ENCODE peak calls at places on chromosomes 4 and X, in seven cellular contexts. W is HT1080; M is activated T-cell treated with anti-CD3 and anti-CD28 coated beads for 1 hour; B is DMS53; V is stimulated activated CD4-positive, alpha-beta T cell treated with anti-CD3 and anti-CD28 coated beads, TNF-alpha, amount 100 ng/mL, for 48 hours; A is iris pigment epithelial cell; Q is IMR-90. D is an unnamed sample.

GRCh38 chrX:40158036-40158706 is 60.4 kb upstream of the BCOR start:
- DNase-seq in W (no peak), M (no peak), B (peak), V (no peak), A (peak), Q (peak), D (no peak)

GRCh38 chr4:6222761-6223292 is 22.5 kb upstream of the JAKMIP1 start:
- DNase-seq in W (no peak), M (no peak), B (peak), V (no peak), A (peak), Q (no peak), D (no peak)

GRCh38 chrX:119981286-119982070 is 37.9 kb upstream of the NKAP start:
- DNase-seq in W (peak), M (no peak), B (peak), V (no peak), A (peak), Q (peak), D (peak)

GRCh38 chr4:138681000-138681604 is 334.5 kb upstream of the NOCT start:
- DNase-seq in W (peak), M (peak), B (peak), V (peak), A (peak), Q (peak), D (peak)

GRCh38 chrX:10974920-10975319 is 136.2 kb upstream of the HCCS start:
- DNase-seq in W (no peak), M (no peak), B (no peak), V (no peak), A (no peak), Q (no peak), D (no peak)

GRCh38 chr4:1082215-1083182 is 30.9 kb downstream of the RNF212 start:
- DNase-seq in W (peak), M (no peak), B (peak), V (no peak), A (peak), Q (peak), D (no peak)

GRCh38 chrX:115616943-115617563 is 56.1 kb downstream of the PLS3 start:
- DNase-seq in W (peak), M (no peak), B (peak), V (no peak), A (peak), Q (peak), D (peak)

GRCh38 chr4:102564399-102564921 is 63.3 kb downstream of the NFKB1 start:
- DNase-seq in W (peak), M (no peak), B (no peak), V (no peak), A (peak), Q (peak), D (no peak)

GRCh38 chrX:96615448-96615847 is 69.2 kb upstream of the DIAPH2 start:
- DNase-seq in W (no peak), M (no peak), B (no peak), V (no peak), A (no peak), Q (no peak), D (no peak)

D was measured in Panc1.